ENCODE peak calls at places on chromosomes 16 and 17, in ten cellular contexts. D is H1, F is thyroid gland, S is suprapubic skin, U is sigmoid colon, B is stomach, E is body of pancreas, O is A549, J is GM12891, A is IMR-90. W is an unnamed sample.

GRCh38 chr16:57471852-57472664 is 9.6 kb downstream of the POLR2C start:
- DNase-seq in D (peak; percentile 60), F (no peak), S (no peak), U (no peak), B (no peak), E (peak; percentile 50), O (peak; percentile 97), J (no peak), A (no peak), W (no peak)

GRCh38 chr16:27377666-27378485 is 24.1 kb upstream of the IL21R start:
- DNase-seq in D (no peak), F (no peak), S (no peak), U (no peak), B (no peak), E (no peak), O (no peak), J (no peak), A (no peak), W (no peak)

GRCh38 chr17:58764373-58764772 is 8.7 kb downstream of the PPM1E start:
- DNase-seq in D (no peak), F (peak; percentile 94), S (no peak), U (no peak), B (no peak), E (no peak), O (no peak), J (no peak), A (no peak), W (no peak)

GRCh38 chr17:36443777-36444176 is 42.7 kb upstream of the ZNHIT3 start:
- DNase-seq in D (no peak), F (no peak), S (no peak), U (no peak), B (no peak), E (no peak), O (no peak), J (no peak), A (no peak), W (no peak)

GRCh38 chr17:2893422-2893914 is 97.2 kb downstream of the RAP1GAP2 start:
- DNase-seq in D (no peak), F (no peak), S (no peak), U (no peak), B (peak; percentile 90), E (peak; percentile 96), O (no peak), J (no peak), A (no peak), W (no peak)

GRCh38 chr16:58515871-58516767 is 802 bp downstream of the SETD6 start:
- DNase-seq in D (peak; percentile 71), F (peak; percentile 66), S (no peak), U (peak; percentile 63), B (peak; percentile 70), E (peak; percentile 72), O (no peak), J (peak; percentile 71), A (no peak), W (peak; percentile 64)

GRCh38 chr16:4244881-4245280 is 3.0 kb upstream of the SRL start:
- DNase-seq in D (no peak), F (no peak), S (no peak), U (no peak), B (no peak), E (no peak), O (no peak), J (no peak), A (no peak), W (no peak)

GRCh38 chr16:67339453-67339852 is 12.8 kb downstream of the LRRC36 start:
- DNase-seq in D (no peak), F (no peak), S (no peak), U (no peak), B (no peak), E (no peak), O (peak; percentile 45), J (no peak), A (peak; percentile 60), W (peak; percentile 33)

GRCh38 chr17:62790554-62790953 is 17.6 kb downstream of the MARCHF10 start:
- DNase-seq in D (no peak), F (no peak), S (no peak), U (no peak), B (no peak), E (no peak), O (peak; percentile 80), J (no peak), A (peak; percentile 93), W (no peak)

GRCh38 chr17:79965806-79966205 is 69.9 kb downstream of the TBC1D16 start:
- DNase-seq in D (no peak), F (no peak), S (peak; percentile 46), U (peak; percentile 42), B (peak; percentile 55), E (peak; percentile 83), O (no peak), J (no peak), A (no peak), W (no peak)

GRCh38 chr16:31472559-31473203 is 729 bp downstream of the TGFB1I1 start:
- DNase-seq in D (peak; percentile 92), F (peak; percentile 82), S (peak; percentile 96), U (peak; percentile 99), B (peak; percentile 87), E (peak; percentile 84), O (peak; percentile 93), J (peak; percentile 52), A (peak; percentile 88), W (peak; percentile 64)
- TF ChIP-seq POLR2A in D (no peak), F (no peak), S (no peak), U (peak; percentile 55), B (no peak), E (no peak), O (peak; percentile 32), J (no peak), A (peak; percentile 57), W (no peak)

GRCh38 chr17:1643999-1644492 is 1.5 kb downstream of the SCARF1 start:
- DNase-seq in D (no peak), F (peak; percentile 88), S (no peak), U (no peak), B (no peak), E (no peak), O (no peak), J (no peak), A (no peak), W (no peak)

GRCh38 chr17:1646199-1646875 is 805 bp upstream of the SCARF1 start:
- DNase-seq in D (no peak), F (no peak), S (no peak), U (no peak), B (no peak), E (no peak), O (no peak), J (no peak), A (no peak), W (no peak)

GRCh38 chr17:1643293-1643998 is 2.1 kb downstream of the SCARF1 start:
- DNase-seq in D (peak; percentile 88), F (peak; percentile 90), S (no peak), U (no peak), B (peak; percentile 92), E (peak; percentile 93), O (peak; percentile 49), J (peak; percentile 78), A (no peak), W (peak; percentile 57)

GRCh38 chr17:1644493-1645206 is 882 bp downstream of the SCARF1 start:
- DNase-seq in D (no peak), F (no peak), S (no peak), U (no peak), B (no peak), E (no peak), O (no peak), J (no peak), A (peak; percentile 73), W (peak; percentile 44)

DNA sequence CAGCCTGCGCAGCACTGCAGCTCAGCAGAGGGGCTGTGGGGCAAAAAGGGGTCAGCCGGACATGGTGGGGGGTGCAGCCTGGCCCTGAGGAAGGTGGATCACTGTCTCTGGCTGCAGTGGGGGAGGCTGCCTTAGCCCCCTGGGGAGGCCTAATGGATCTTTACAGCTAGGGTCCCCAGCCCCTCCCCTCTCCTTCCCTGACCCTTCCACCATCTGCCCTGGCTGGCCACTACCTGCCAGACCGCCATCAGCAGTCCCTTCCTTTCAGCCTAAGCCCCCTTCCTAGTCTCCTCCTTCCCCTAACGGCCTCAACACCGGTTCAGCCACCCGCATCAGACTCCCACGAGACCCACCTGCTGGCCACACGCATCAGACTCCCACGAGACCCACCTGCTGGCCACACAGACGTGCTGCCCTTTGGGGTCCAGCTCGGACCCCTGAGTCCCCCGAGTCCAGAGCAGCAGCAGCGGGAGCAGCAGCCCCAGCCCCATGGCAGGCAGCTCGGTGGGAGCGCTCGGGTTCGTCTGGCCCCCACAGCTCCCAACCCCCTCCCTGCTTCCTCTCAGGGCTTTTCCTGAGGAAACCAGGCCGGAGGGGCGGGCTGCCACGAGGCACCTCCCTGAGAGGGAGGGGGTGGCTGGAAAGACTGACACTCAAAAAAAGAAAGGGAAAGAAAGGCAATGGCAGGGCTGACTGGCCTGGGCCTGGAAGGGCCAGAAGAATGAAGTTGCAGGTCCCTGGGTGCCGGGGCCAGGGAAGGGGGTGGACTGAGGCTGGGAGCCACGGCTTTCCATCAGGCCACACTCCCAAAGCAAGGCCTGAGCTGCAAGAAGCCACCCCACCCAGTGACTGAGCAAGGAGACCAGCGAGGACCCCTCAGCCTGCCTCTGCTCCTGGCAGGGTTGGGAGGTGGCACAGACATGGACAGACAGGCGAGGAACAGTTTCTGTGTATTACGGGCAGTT is at the start of gene SCARF1:
- DNase-seq in D (no peak), F (peak; percentile 32), S (no peak), U (peak; percentile 79), B (no peak), E (no peak), O (no peak), J (no peak), A (no peak), W (no peak)
- TF ChIP-seq POLR2A in D (no peak), F (no peak), S (no peak), U (no peak), B (no peak), E (peak; percentile 22), O (no peak), J (no peak), A (no peak), W (no peak)

GRCh38 chr17:81419333-81419885 is 24.2 kb downstream of the BAHCC1 start:
- DNase-seq in D (no peak), F (peak; percentile 90), S (peak; percentile 94), U (peak; percentile 96), B (peak; percentile 84), E (peak; percentile 83), O (peak; percentile 97), J (no peak), A (peak; percentile 91), W (no peak)
- TF ChIP-seq POLR2A in D (no peak), F (no peak), S (no peak), U (no peak), B (no peak), E (peak; percentile 68), O (peak; percentile 70), J (no peak), A (peak; percentile 68), W (no peak)

DNA sequence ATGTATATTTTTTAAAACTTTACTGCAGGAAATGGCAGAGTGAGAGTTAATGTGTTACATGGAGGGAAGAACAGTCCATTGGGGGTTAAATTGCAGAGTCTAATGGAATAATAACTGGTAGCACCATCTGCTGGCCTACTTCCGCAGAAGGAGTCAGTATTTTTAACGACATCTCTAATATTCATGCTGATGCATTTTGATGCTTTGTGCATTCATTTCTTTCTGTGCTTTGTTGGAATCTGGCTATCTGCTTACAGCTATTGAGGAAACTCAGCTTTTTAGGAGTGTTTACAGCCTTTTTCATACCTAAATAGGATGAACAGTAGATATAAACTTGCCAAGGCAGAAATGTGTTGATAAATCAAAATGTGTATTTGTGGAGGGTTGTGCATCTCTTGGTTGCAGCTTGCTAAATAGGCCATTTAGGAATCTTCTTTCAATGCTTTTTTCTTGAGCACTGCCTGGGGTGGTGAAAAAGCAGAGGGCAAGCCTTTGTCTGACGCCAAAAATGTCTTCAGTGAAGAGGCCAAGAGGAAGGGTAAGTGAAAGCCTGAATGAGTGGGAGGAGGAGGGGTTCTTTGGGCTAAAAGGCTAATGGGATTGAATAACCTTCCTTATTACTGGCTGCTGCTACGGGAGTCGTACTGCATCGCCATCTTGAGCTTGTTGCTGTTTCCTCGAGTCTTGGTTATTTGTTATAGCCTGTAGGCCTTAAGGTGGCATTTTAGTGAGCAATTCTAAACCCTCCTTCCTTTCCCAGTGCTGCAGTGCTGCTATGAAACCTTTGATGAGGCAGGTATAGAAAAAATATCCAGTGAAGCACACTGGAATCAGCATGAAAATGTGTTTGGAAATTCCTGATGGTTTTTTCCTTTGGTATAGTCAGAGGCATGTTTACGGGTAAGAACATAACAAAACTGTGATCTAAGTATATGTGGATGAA is 153.3 kb downstream of the CHD9 start:
- DNase-seq in D (peak; percentile 53), F (peak; percentile 58), S (no peak), U (no peak), B (peak; percentile 39), E (peak; percentile 30), O (peak; percentile 92), J (peak; percentile 47), A (peak; percentile 83), W (peak; percentile 95)
- TF ChIP-seq POLR2A in D (peak; percentile 99), F (no peak), S (no peak), U (no peak), B (no peak), E (no peak), O (peak; percentile 33), J (peak; percentile 81), A (no peak), W (peak; percentile 38)